ENCODE peak calls at places on chromosome 12, in nine cellular contexts. One of them, this sample, is unnamed.

GRCh38 chr12:62640910-62641448 is 174.4 kb downstream of the MON2 start:
- DNase-seq in naive thymus-derived CD4-positive, alpha-beta T cell: no peak
- DNase-seq in tibial artery: no peak
- DNase-seq in fibroblast of pulmonary artery: peak
- DNase-seq in NCI-H1694 treated with DMSO at 0.1 percent for 48 hours: no peak
- DNase-seq in myocyte: no peak
- DNase-seq in NCI-H1092 treated with DMSO at 0.1 percent for 48 hours: no peak
- DNase-seq in Caco-2: no peak
- DNase-seq in choroid plexus epithelial cell: peak
- DNase-seq in this sample: peak

GRCh38 chr12:132773077-132774020 is 11.7 kb upstream of the ANKLE2 start:
- DNase-seq in choroid plexus epithelial cell: no peak
- DNase-seq in myocyte: no peak
- DNase-seq in Caco-2: no peak
- DNase-seq in naive thymus-derived CD4-positive, alpha-beta T cell: peak
- DNase-seq in NCI-H1694 treated with DMSO at 0.1 percent for 48 hours: no peak
- DNase-seq in tibial artery: no peak
- DNase-seq in NCI-H1092 treated with DMSO at 0.1 percent for 48 hours: no peak
- DNase-seq in fibroblast of pulmonary artery: no peak
- DNase-seq in this sample: no peak

GRCh38 chr12:67710582-67710981 is 62.0 kb downstream of the DYRK2 start:
- DNase-seq in choroid plexus epithelial cell: no peak
- DNase-seq in fibroblast of pulmonary artery: no peak
- DNase-seq in NCI-H1694 treated with DMSO at 0.1 percent for 48 hours: no peak
- DNase-seq in NCI-H1092 treated with DMSO at 0.1 percent for 48 hours: no peak
- DNase-seq in naive thymus-derived CD4-positive, alpha-beta T cell: no peak
- DNase-seq in myocyte: peak
- DNase-seq in tibial artery: no peak
- DNase-seq in Caco-2: peak
- DNase-seq in this sample: no peak

GRCh38 chr12:113244015-113244983 is 23.0 kb downstream of the TPCN1 start:
- DNase-seq in myocyte: peak
- DNase-seq in Caco-2: no peak
- DNase-seq in NCI-H1092 treated with DMSO at 0.1 percent for 48 hours: peak
- DNase-seq in tibial artery: peak
- DNase-seq in fibroblast of pulmonary artery: peak
- DNase-seq in choroid plexus epithelial cell: no peak
- DNase-seq in naive thymus-derived CD4-positive, alpha-beta T cell: no peak
- DNase-seq in NCI-H1694 treated with DMSO at 0.1 percent for 48 hours: peak
- DNase-seq in this sample: peak

GRCh38 chr12:54184024-54184805 is 4.6 kb downstream of the SMUG1 start:
- DNase-seq in NCI-H1694 treated with DMSO at 0.1 percent for 48 hours: no peak
- DNase-seq in NCI-H1092 treated with DMSO at 0.1 percent for 48 hours: no peak
- DNase-seq in fibroblast of pulmonary artery: no peak
- DNase-seq in myocyte: no peak
- DNase-seq in Caco-2: no peak
- DNase-seq in choroid plexus epithelial cell: no peak
- DNase-seq in tibial artery: no peak
- DNase-seq in naive thymus-derived CD4-positive, alpha-beta T cell: no peak
- DNase-seq in this sample: no peak

GRCh38 chr12:111753144-111753881 is 13.4 kb upstream of the ALDH2 start:
- DNase-seq in myocyte: peak
- DNase-seq in tibial artery: peak
- DNase-seq in fibroblast of pulmonary artery: peak
- DNase-seq in naive thymus-derived CD4-positive, alpha-beta T cell: no peak
- DNase-seq in Caco-2: peak
- DNase-seq in choroid plexus epithelial cell: peak
- DNase-seq in NCI-H1694 treated with DMSO at 0.1 percent for 48 hours: no peak
- DNase-seq in NCI-H1092 treated with DMSO at 0.1 percent for 48 hours: no peak
- DNase-seq in this sample: peak

GRCh38 chr12:96500686-96501085 is 11.3 kb downstream of the CFAP54 start:
- DNase-seq in fibroblast of pulmonary artery: peak
- DNase-seq in choroid plexus epithelial cell: peak
- DNase-seq in naive thymus-derived CD4-positive, alpha-beta T cell: no peak
- DNase-seq in NCI-H1694 treated with DMSO at 0.1 percent for 48 hours: peak
- DNase-seq in tibial artery: no peak
- DNase-seq in NCI-H1092 treated with DMSO at 0.1 percent for 48 hours: no peak
- DNase-seq in myocyte: peak
- DNase-seq in Caco-2: no peak
- DNase-seq in this sample: peak

GRCh38 chr12:78470354-78471195 is 394.0 kb upstream of the SYT1 start:
- DNase-seq in myocyte: peak
- DNase-seq in fibroblast of pulmonary artery: peak
- DNase-seq in NCI-H1694 treated with DMSO at 0.1 percent for 48 hours: peak
- DNase-seq in naive thymus-derived CD4-positive, alpha-beta T cell: no peak
- DNase-seq in Caco-2: peak
- DNase-seq in choroid plexus epithelial cell: peak
- DNase-seq in tibial artery: no peak
- DNase-seq in NCI-H1092 treated with DMSO at 0.1 percent for 48 hours: peak
- DNase-seq in this sample: peak